ENCODE peak calls at places on chromosomes 4 and X, in six cellular contexts. S is lower leg skin, Q is neural crest cell, V is vagina, B is pancreas, E is colonic mucosa. O is an unnamed sample.
A peak's percentile ranks its signal among the peaks of the same experiment; 100 is the strongest.

GRCh38 chr4:38188631-38189101 is 228.5 kb downstream of the PTTG2 start:
- DNase-seq in Q (no peak), B (no peak), S (peak; percentile 32), E (peak; percentile 89), V (no peak), O (peak; percentile 86)

GRCh38 chr4:36326610-36327009 is 45.2 kb downstream of the DTHD1 start:
- DNase-seq in V (no peak), S (no peak), B (no peak), Q (no peak), E (no peak), O (no peak)

GRCh38 chrX:31652651-31653050 is 580.8 kb upstream of the FTHL17 start:
- DNase-seq in E (no peak), S (no peak), V (no peak), Q (no peak), B (no peak), O (no peak)

GRCh38 chrX:21745756-21746155 is 12.2 kb downstream of the SMPX start:
- DNase-seq in V (no peak), E (peak; percentile 47), Q (peak; percentile 59), B (peak; percentile 43), S (peak; percentile 15), O (peak; percentile 53)

GRCh38 chrX:134020910-134021309 is 35.5 kb upstream of the GPC3 start:
- DNase-seq in S (no peak), Q (no peak), V (no peak), E (no peak), B (no peak), O (peak; percentile 11)

GRCh38 chrX:20412871-20413486 is 146.3 kb upstream of the RPS6KA3 start:
- DNase-seq in B (no peak), Q (no peak), E (no peak), S (peak; percentile 13), V (no peak), O (no peak)

GRCh38 chr4:71198958-71199357 is 139.9 kb upstream of the SLC4A4 start:
- DNase-seq in E (peak; percentile 78), V (no peak), B (no peak), S (no peak), Q (no peak), O (no peak)

GRCh38 chr4:92121099-92121498 is 182.7 kb upstream of the GRID2 start:
- DNase-seq in E (no peak), V (no peak), S (no peak), B (peak; percentile 64), Q (no peak), O (no peak)

GRCh38 chrX:56066016-56066415 is 166.1 kb upstream of the KLF8 start:
- DNase-seq in E (no peak), S (no peak), V (no peak), Q (no peak), B (no peak), O (no peak)

GRCh38 chr4:43339435-43339834 is 446.9 kb downstream of the GRXCR1 start:
- DNase-seq in Q (no peak), S (no peak), V (no peak), E (no peak), B (no peak), O (no peak)

GRCh38 chrX:134543201-134543797 is 83.3 kb downstream of the HPRT1 start:
- DNase-seq in V (no peak), S (no peak), E (no peak), Q (no peak), B (no peak), O (no peak)

GRCh38 chrX:71992711-71993110 is 82.1 kb downstream of the NHSL2 start:
- DNase-seq in V (no peak), B (no peak), S (no peak), E (no peak), Q (no peak), O (no peak)

GRCh38 chr4:37693450-37694190 is 7.4 kb upstream of the RELL1 start:
- DNase-seq in S (no peak), V (no peak), B (no peak), Q (no peak), E (no peak), O (no peak)

GRCh38 chr4:185779520-185779919 is 32.5 kb downstream of the SORBS2 start:
- DNase-seq in Q (no peak), B (no peak), S (no peak), V (no peak), E (no peak), O (no peak)

GRCh38 chr4:109046549-109047171 is 255.8 kb downstream of the COL25A1 start:
- DNase-seq in E (no peak), S (no peak), V (no peak), Q (no peak), B (no peak), O (no peak)

GRCh38 chrX:108306086-108306485 is 132.1 kb downstream of the COL4A6 start:
- DNase-seq in Q (no peak), S (no peak), B (no peak), V (no peak), E (no peak), O (no peak)

GRCh38 chrX:108303682-108304081 is 134.5 kb downstream of the COL4A6 start:
- DNase-seq in Q (no peak), V (no peak), E (no peak), B (no peak), S (no peak), O (no peak)

GRCh38 chrX:108307408-108308085 is 130.7 kb downstream of the COL4A6 start:
- DNase-seq in B (no peak), S (no peak), E (no peak), V (no peak), Q (no peak), O (no peak)

GRCh38 chrX:108299704-108300103 is 138.5 kb downstream of the COL4A6 start:
- DNase-seq in V (no peak), E (no peak), S (no peak), B (no peak), Q (no peak), O (no peak)

GRCh38 chrX:108304210-108304609 is 134.0 kb downstream of the COL4A6 start:
- DNase-seq in Q (no peak), B (no peak), E (no peak), V (no peak), S (no peak), O (peak; percentile 26)
- TF ChIP-seq CTCF in Q (peak; percentile 60), B (no peak), E (no peak), V (no peak), S (no peak), O (peak; percentile 21)

GRCh38 chr4:186936496-186937375 is 213.1 kb upstream of the FAT1 start:
- DNase-seq in Q (no peak), E (no peak), S (no peak), B (no peak), V (no peak), O (peak; percentile 22)
- TF ChIP-seq CTCF in Q (no peak), E (no peak), S (no peak), B (peak; percentile 29), V (no peak), O (no peak)

GRCh38 chr4:41990383-41991111 is at the start of gene SLC30A9:
- DNase-seq in V (peak; percentile 96), E (peak; percentile 97), Q (peak; percentile 87), S (peak; percentile 96), B (peak; percentile 93), O (peak; percentile 85)
- TF ChIP-seq CTCF in V (no peak), E (peak; percentile 34), Q (peak; percentile 65), S (peak; percentile 14), B (peak; percentile 14), O (no peak)

DNA sequence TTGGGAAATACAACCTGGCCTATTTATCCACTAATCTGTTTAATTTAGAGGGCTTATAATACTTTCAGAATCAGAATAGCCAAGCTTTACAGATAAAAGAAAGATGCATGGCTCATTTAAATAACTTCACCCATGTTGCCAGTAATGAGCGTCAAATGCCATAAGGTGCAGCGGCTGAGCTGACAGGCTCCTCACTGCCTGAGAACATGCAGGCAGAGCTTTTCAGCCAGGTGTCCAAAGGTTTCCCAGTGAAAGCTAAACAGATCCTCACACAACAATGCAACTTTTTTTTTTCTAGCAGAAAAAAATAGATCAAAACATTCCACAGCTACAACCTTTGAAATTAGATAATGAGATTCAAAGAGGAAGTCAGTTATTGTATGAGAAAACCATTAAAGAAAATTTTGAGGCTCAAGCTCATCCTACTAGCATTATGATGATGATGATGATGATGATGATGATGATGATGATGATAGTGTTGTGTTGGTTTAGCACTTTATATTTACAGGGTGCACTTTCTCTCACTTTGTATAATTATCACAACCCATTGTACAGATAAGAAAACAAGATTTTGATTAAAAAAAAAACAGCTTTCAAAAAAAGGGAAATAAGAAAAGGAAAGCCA is 12.1 kb upstream of the TNIP3 start:
- DNase-seq in V (no peak), Q (no peak), B (no peak), E (no peak), S (no peak), O (no peak)
- TF ChIP-seq CTCF in V (no peak), Q (no peak), B (no peak), E (no peak), S (no peak), O (no peak)

DNA sequence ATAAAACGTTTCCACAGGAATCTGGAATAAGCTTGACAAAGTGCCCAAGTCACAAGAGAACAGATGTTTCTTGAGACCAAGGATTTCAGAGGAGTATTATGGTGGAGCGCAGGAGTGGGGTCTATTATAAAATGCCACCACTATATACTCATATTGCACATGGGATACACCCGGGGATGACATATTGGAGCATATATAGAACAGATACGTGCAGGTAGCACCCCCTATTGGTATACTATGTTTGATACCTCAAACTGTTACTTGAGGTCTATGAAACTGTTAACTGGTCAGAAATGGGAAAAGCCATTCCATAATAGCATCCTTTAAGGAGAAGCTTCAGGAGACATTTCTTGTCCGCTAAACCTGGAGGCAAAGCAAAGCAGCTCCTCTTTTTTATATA is 86.0 kb downstream of the PCYT1B start:
- DNase-seq in B (no peak), E (no peak), Q (no peak), V (no peak), S (no peak), O (no peak)
- TF ChIP-seq CTCF in B (no peak), E (no peak), Q (no peak), V (no peak), S (no peak), O (no peak)